ENCODE peak calls at places on chromosome 1, in ten cellular contexts. W is left ventricle myocardium inferior, N is neuronal stem cell, U is psoas muscle, X is mammary epithelial cell, O is IMR-90, S is body of pancreas, T is heart right ventricle, V is fibroblast of lung, Z is right atrium auricular region. Q is an unnamed sample.

GRCh38 chr1:181324797-181325616 is 158.3 kb upstream of the CACNA1E start:
- DNase-seq in W (no peak), N (no peak), U (no peak), X (peak; percentile 69), O (no peak), S (no peak), T (no peak), V (no peak), Z (no peak), Q (no peak)

GRCh38 chr1:83954301-83954823 is 44.6 kb downstream of the TTLL7 start:
- DNase-seq in W (no peak), N (no peak), U (no peak), X (no peak), O (no peak), S (no peak), T (no peak), V (no peak), Z (no peak), Q (peak; percentile 58)

GRCh38 chr1:29569971-29570634 is 333.8 kb downstream of the PTPRU start:
- DNase-seq in W (no peak), N (no peak), U (no peak), X (peak; percentile 100), O (peak; percentile 98), S (no peak), T (no peak), V (peak; percentile 100), Z (no peak), Q (no peak)

GRCh38 chr1:39990428-39990827 is 35.5 kb downstream of the MFSD2A start:
- DNase-seq in W (no peak), N (no peak), U (no peak), X (peak; percentile 71), O (no peak), S (no peak), T (no peak), V (no peak), Z (no peak), Q (no peak)

GRCh38 chr1:68160021-68160420 is 72.3 kb downstream of the WLS start:
- DNase-seq in W (no peak), N (no peak), U (no peak), X (no peak), O (no peak), S (no peak), T (no peak), V (no peak), Z (no peak), Q (no peak)

GRCh38 chr1:216045400-216045799 is 377.8 kb downstream of the USH2A start:
- DNase-seq in W (no peak), N (no peak), U (no peak), X (peak; percentile 89), O (peak; percentile 98), S (no peak), T (no peak), V (peak; percentile 99), Z (no peak), Q (no peak)

GRCh38 chr1:93056214-93056613 is 22.9 kb upstream of the MTF2 start:
- DNase-seq in W (no peak), N (no peak), U (no peak), X (peak; percentile 32), O (peak; percentile 55), S (no peak), T (no peak), V (peak; percentile 29), Z (no peak), Q (peak; percentile 48)

GRCh38 chr1:223836586-223836985 is 9.2 kb downstream of the TP53BP2 start:
- DNase-seq in W (no peak), N (no peak), U (no peak), X (peak; percentile 17), O (no peak), S (no peak), T (no peak), V (no peak), Z (no peak), Q (no peak)

GRCh38 chr1:208105756-208106155 is 138.4 kb downstream of the PLXNA2 start:
- DNase-seq in W (no peak), N (no peak), U (no peak), X (no peak), O (no peak), S (no peak), T (no peak), V (no peak), Z (no peak), Q (no peak)

GRCh38 chr1:208098758-208099157 is 145.4 kb downstream of the PLXNA2 start:
- DNase-seq in W (no peak), N (no peak), U (no peak), X (no peak), O (no peak), S (no peak), T (no peak), V (no peak), Z (no peak), Q (peak; percentile 33)

GRCh38 chr1:208100906-208101305 is 143.3 kb downstream of the PLXNA2 start:
- DNase-seq in W (no peak), N (no peak), U (no peak), X (no peak), O (peak; percentile 49), S (no peak), T (no peak), V (peak; percentile 74), Z (no peak), Q (peak; percentile 58)

GRCh38 chr1:208103821-208104513 is 140.2 kb downstream of the PLXNA2 start:
- DNase-seq in W (no peak), N (no peak), U (no peak), X (no peak), O (no peak), S (no peak), T (no peak), V (no peak), Z (no peak), Q (no peak)

DNA sequence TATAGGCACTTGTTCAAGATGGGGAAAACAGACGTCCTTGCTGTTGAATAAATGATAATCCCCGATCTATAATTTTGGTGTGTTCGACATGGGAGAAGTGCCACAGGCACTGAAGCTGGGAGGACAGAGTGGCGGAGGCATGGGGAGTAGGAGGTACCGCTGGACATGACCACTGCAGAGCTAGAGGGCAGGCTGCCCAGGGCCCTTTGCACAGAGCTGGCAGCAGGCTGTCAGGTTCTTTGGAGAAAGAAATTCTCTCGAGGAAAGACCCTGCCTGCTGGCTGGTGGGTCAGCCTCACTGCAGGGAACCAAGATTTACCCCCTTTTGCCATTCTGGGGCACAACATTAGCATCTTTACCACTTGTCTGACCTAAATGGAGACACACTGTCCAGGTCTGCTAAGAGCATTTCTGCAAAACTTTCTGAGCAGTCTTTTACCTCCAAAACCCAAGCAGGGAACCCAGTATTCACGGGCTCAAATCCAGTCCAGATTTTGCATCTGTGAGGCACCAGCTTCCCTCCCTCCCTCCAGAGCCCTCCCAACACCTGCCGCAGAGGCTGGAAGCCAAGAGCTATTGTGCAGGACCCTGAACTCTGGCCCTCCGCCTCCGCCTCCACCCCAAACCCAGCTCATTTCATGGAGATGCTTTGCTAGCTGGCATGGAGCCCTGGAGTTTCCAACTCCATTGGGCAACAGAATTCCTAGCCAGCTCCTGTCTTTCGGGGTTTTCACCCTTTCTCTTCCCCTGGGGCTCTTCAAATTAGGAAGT is 142.3 kb downstream of the PLXNA2 start:
- DNase-seq in W (no peak), N (peak; percentile 48), U (peak; percentile 80), X (no peak), O (peak; percentile 36), S (peak; percentile 43), T (peak; percentile 39), V (peak; percentile 50), Z (no peak), Q (no peak)
- H3K27me3 ChIP-seq in W (no peaks in the 10 kb centered on the region), N (no peaks in the 10 kb centered on the region), U (no peaks in the 10 kb centered on the region), X (no peaks in the 10 kb centered on the region), O (no peaks in the 10 kb centered on the region), S (no peaks in the 10 kb centered on the region), T (no peaks in the 10 kb centered on the region), V (no peaks in the 10 kb centered on the region), Z (no peaks in the 10 kb centered on the region), Q (no peaks in the 10 kb centered on the region)

DNA sequence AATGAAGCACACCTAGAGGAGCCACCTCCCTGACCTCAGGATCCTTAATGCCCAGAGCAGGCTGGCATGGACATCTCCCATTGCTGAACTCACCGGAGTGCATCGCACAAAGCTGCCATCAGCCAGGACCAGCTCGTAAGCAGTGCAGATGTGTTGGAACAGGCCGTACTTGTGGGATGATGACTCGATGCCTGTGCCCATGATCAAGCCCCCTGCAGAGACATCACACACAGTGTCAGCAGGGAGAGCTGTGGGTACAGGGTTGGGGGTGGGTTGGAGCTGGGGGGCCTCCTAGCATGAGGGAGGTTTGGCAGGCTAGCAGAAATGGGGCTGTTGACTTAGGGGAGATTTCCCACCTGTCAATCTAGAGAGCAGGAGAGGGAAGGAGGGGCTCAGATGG is 12.0 kb downstream of the DHCR24 start:
- DNase-seq in W (no peak), N (no peak), U (peak; percentile 35), X (no peak), O (peak; percentile 34), S (no peak), T (no peak), V (no peak), Z (no peak), Q (no peak)
- H3K4me3 ChIP-seq in W (no peak overlapping the region), N (no peak overlapping the region), U (no peak overlapping the region), X (no peak overlapping the region), O (no peak overlapping the region), S (no peak overlapping the region), T (no peak overlapping the region), V (no peak overlapping the region), Z (no peak overlapping the region), Q (no peak overlapping the region)

DNA sequence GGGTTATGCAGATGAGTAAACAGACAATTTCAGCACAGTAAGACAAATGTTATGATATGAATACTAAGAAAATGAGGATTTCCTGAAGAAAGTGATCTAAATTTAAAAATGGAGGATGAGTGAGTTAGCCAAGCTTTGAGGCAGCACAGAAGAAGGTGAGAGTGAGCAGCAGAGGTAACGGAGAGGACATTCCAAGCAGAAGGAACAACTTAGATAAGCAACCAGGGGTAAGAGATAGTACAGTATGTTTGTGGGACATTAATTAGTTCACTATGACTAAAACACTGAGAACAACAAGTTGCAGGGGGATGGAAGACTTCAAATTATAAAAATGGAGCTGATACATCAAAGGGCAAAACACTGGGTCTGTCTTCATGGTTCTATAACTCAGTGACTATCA is 22.8 kb downstream of the PRPF38A start:
- DNase-seq in W (no peak), N (no peak), U (no peak), X (no peak), O (no peak), S (no peak), T (no peak), V (no peak), Z (no peak), Q (no peak)
- H3K27me3 ChIP-seq in W (no peaks in the 10 kb centered on the region), N (no peaks in the 10 kb centered on the region), U (no peaks in the 10 kb centered on the region), X (no peaks in the 10 kb centered on the region), O (no peaks in the 10 kb centered on the region), S (no peaks in the 10 kb centered on the region), T (no peaks in the 10 kb centered on the region), V (no peaks in the 10 kb centered on the region), Z (no peaks in the 10 kb centered on the region), Q (no peaks in the 10 kb centered on the region)

DNA sequence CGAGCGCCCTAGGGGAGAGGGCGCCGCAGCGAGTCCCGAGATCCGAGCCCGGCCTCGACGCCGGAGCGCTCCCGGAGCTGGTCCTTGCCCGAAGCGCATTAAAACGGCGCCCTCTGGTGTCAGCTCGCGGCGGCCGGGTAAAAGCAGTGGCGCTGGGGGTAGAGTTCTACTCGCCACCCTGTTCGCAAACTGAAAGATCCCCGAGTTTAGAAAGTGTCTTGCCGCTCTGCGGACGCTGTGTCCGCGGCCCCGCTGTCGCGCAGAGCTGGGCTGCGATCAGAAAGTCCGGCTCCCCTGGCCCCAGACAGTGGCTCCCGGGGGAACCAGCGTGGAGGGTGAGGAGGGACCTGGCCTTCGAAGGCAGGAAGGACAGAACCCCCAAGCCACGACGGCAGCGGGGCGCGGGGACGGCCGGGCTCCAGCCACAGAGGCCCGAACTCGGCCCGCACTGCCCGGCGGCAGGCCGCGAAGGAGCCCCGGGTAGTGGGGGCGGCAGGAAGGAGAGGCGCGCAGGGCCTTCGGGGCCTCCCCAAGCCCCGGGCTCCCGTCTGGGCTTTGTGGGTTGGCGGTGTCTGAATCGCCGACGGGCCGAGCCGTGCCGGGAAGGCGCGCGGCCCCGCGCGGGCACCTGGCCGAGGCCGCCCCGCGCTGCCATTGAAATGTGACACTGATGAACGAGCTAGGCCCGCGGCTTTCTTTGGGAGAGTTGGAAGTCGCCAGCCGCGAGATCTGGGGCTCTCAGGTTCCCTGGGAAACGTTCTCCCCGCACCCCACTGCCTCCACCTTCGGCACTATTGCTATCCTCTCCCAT is 39.1 kb upstream of the NFIA start:
- DNase-seq in W (peak; percentile 91), N (peak; percentile 77), U (peak; percentile 95), X (peak; percentile 62), O (peak; percentile 48), S (peak; percentile 87), T (peak; percentile 94), V (peak; percentile 67), Z (peak; percentile 91), Q (peak; percentile 27)
- H3K4me3 ChIP-seq in W (peak overlapping the region; percentile 73), N (no peak overlapping the region), U (peak overlapping the region; percentile 57), X (peak overlapping the region; percentile 56), O (peak overlapping the region; percentile 30), S (peak overlapping the region; percentile 35), T (peak overlapping the region; percentile 63), V (peak overlapping the region; percentile 48), Z (peak overlapping the region; percentile 64), Q (peak overlapping the region; percentile 5)

Q was measured in HAP-1.